ENCODE peak calls at places on chromosomes 3 and 15, in five cellular contexts. F is K562, S is WTC11, N is GM12878, V is HepG2. K is an unnamed sample.

GRCh38 chr3:188108703-188109412 is 45.1 kb upstream of the LPP start:
- DNase-seq in F (no peak), S (no peak), V (no peak), N (no peak), K (no peak)

GRCh38 chr3:6124875-6125274 is 736.0 kb upstream of the GRM7 start:
- DNase-seq in S (no peak), V (no peak), F (no peak), N (no peak), K (no peak)

GRCh38 chr15:39056357-39056756 is 491.7 kb upstream of the RASGRP1 start:
- DNase-seq in F (no peak), V (no peak), N (no peak), S (no peak), K (no peak)

GRCh38 chr3:73772599-73772998 is 147.9 kb upstream of the PDZRN3 start:
- DNase-seq in F (no peak), N (no peak), V (no peak), S (no peak), K (no peak)

GRCh38 chr15:33313491-33313890 is 2.7 kb downstream of the RYR3 start:
- DNase-seq in V (no peak), S (no peak), N (no peak), F (no peak), K (no peak)

GRCh38 chr15:48331796-48332641 is 790 bp downstream of the DUT start:
- DNase-seq in S (peak; percentile 70), V (peak; percentile 21), N (no peak), F (peak; percentile 88), K (peak; percentile 69)

GRCh38 chr3:126372413-126373145 is 15.4 kb upstream of the KLF15 start:
- DNase-seq in F (no peak), V (peak; percentile 39), N (no peak), S (peak; percentile 17), K (no peak)

GRCh38 chr3:86029590-86029989 is 961.4 kb downstream of the VGLL3 start:
- DNase-seq in F (no peak), V (no peak), N (no peak), S (no peak), K (no peak)

GRCh38 chr15:70327328-70328136 is 229.8 kb upstream of the TLE3 start:
- DNase-seq in N (no peak), V (no peak), F (no peak), S (no peak), K (no peak)

GRCh38 chr3:11375333-11376076 is 103.3 kb downstream of the ATG7 start:
- DNase-seq in S (no peak), V (no peak), N (no peak), F (no peak), K (no peak)

GRCh38 chr3:96354742-96355141 is 459.7 kb upstream of the EPHA6 start:
- DNase-seq in V (no peak), S (no peak), F (no peak), N (no peak), K (no peak)

GRCh38 chr3:131303848-131304247 is 77.7 kb upstream of the NUDT16 start:
- DNase-seq in V (no peak), F (no peak), N (no peak), S (no peak), K (no peak)

GRCh38 chr3:47323431-47324277 is 40.9 kb downstream of the KLHL18 start:
- DNase-seq in N (no peak), F (peak; percentile 63), S (no peak), V (no peak), K (no peak)

GRCh38 chr3:27105904-27106303 is 263.3 kb downstream of the NEK10 start:
- DNase-seq in S (peak; percentile 50), N (no peak), F (no peak), V (no peak), K (peak; percentile 6)

GRCh38 chr3:194384569-194385001 is 14.5 kb downstream of the GP5 start:
- DNase-seq in F (no peak), V (no peak), N (no peak), S (no peak), K (no peak)

GRCh38 chr15:77865106-77865630 is 212.3 kb downstream of the TBC1D2B start:
- DNase-seq in N (no peak), F (no peak), S (no peak), V (no peak), K (no peak)

GRCh38 chr3:48983096-48983495 is 6.9 kb upstream of the P4HTM start:
- DNase-seq in S (no peak), F (no peak), N (no peak), V (no peak), K (no peak)

GRCh38 chr15:72227192-72227586 is 3.8 kb downstream of the PKM start:
- DNase-seq in S (no peak), N (peak; percentile 46), V (peak; percentile 7), F (no peak), K (no peak)
- TF ChIP-seq ESRRA in S (no peak), N (no peak), V (no peak), F (no peak), K (no peak)

DNA sequence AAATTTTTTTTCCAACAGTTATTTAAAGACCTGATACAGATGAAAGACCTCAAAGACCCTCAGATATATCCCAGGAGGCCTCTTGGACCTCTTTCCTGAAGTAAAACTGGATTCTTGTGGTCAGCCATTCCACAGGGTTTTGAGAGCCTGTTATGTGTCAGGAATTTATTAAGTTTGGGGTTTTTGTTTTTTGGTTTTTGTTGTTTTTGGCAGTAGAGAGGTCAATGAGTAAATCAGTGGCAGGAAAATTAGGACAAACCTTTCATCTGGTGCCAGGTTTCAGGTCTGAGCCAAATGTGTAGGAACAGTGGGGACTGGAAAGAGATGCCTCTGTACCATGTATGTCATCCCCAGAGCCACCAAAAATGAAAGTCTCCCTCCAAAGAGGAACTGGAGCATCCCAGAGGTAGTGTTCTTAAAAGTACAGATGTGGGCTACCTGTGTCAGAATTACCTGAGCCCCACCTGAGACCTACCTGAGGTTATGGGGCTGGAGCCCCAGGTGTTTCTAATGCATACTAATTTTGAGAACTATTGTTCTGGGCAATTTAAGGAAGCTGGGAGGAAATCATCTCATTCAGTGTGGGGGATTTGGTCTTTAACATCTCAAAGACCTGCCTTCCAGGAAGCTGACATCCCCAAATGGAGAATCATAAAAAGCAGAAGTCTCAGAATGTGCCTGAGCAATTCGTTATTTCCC is 520.5 kb upstream of the MDFIC2 start:
- DNase-seq in F (no peak), V (no peak), S (no peak), N (no peak), K (no peak)
- TF ChIP-seq ESRRA in F (no peak), V (no peak), S (no peak), N (no peak), K (no peak)

DNA sequence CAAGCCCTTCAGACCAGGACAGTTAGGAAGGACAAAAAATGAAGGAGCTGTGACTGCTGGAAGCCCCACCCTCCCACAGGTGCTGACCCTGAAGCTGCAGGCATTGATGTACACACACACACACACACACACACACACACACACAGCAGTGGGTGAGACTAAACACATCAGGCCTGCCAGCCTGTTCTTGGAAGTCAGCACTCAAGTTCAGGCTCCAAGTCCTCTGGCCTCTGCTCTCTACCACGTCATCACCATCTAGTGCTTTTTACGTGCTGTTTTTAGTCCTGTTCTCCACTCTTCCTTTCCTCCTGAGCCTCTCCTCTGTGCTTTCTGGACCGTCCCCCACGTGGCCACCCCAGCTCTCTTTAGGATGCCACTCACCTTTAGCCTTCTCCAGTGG is 5.4 kb upstream of the KBTBD12 start:
- DNase-seq in F (no peak), V (no peak), N (no peak), S (no peak), K (no peak)
- TF ChIP-seq ESRRA in F (no peak), V (no peak), N (no peak), S (no peak), K (no peak)

DNA sequence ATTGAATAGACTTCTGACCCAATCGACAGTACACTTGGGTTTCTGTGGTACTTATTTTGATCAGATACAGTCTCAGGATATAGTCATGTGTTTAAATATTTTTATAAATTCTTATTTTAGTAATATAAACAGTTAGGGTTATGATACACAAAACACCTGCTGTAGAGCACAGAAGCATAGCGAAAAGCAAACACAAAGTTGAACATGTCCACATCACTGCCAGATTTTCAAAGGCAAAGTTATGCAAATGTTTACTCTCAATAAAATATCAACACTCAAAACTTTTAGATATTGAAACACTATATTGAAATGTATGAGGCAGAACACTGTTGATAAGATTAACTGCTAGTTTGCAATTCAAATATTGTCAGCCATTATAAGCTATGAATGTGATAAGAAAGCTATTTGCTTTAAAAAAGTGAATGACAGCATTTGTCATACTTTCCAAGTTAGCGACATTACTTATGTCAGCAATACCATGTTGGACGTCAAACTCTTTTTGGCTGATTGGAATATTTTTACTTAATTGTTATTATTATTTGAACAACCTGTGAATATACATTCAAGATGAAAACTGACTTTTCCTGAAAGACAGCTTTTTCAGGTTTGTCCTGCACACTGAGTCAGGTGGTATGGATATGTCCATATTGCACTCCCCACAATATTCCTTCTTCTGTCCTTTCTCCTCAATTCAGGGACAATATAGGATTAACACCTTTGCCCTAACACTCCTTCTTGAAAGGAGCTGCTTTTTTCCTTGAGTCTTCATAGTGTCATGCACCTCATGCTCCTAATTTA is 367.1 kb downstream of the EPHA3 start:
- DNase-seq in S (no peak), F (no peak), V (no peak), N (no peak), K (no peak)
- TF ChIP-seq ESRRA in S (no peak), F (no peak), V (no peak), N (no peak), K (no peak)

DNA sequence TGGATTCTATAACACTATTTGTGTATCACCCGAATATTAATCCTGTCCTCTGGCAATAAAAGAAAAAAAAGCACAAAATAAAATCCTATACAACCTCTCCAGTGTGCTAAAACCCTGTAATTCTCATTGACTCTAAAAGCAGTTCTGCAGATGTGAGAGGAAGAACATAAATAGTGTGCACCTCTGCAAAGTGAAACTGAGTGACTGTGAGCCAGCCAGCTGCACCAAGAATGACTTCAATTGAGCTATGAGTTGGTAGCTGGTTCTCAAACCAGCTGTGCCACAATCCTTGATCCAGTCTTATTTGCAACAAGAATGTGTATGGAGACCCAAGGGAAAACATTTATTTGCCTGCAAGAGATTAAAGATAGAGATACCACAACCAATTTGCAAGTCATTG is 31.2 kb upstream of the COL8A1 start:
- DNase-seq in F (no peak), N (no peak), S (no peak), V (no peak), K (no peak)
- TF ChIP-seq ESRRA in F (no peak), N (no peak), S (no peak), V (no peak), K (no peak)

GRCh38 chr15:68552344-68552743 is 26.4 kb upstream of the CORO2B start:
- DNase-seq in S (no peak), F (no peak), N (no peak), V (no peak), K (no peak)

GRCh38 chr15:68553594-68553993 is 25.2 kb upstream of the CORO2B start:
- DNase-seq in N (no peak), S (no peak), V (no peak), F (no peak), K (no peak)

GRCh38 chr15:68551296-68551635 is 27.5 kb upstream of the CORO2B start:
- DNase-seq in V (no peak), N (no peak), S (no peak), F (no peak), K (no peak)

GRCh38 chr15:68553994-68554715 is 24.6 kb upstream of the CORO2B start:
- DNase-seq in N (no peak), F (peak; percentile 73), V (peak; percentile 61), S (peak; percentile 90), K (peak; percentile 71)

GRCh38 chr15:68552773-68553172 is 26.0 kb upstream of the CORO2B start:
- DNase-seq in N (no peak), V (no peak), S (no peak), F (no peak), K (no peak)
- TF ChIP-seq ESRRA in N (no peak), V (no peak), S (no peak), F (no peak), K (no peak)

K was measured in A549.